ENCODE peak calls at places on chromosomes 3 and 15, in five cellular contexts. G, P, S, W and Z are unnamed samples.
A peak's percentile ranks its signal among the peaks of the same experiment; 100 is the strongest.

GRCh38 chr3:152385761-152386160 is 117.0 kb downstream of the MBNL1 start:
- DNase-seq in W (peak; percentile 88), S (no peak), P (no peak), G (no peak), Z (no peak)

GRCh38 chr3:119396870-119397269 is 66.5 kb downstream of the TMEM39A start:
- DNase-seq in P (no peak), W (no peak), G (no peak), S (no peak), Z (no peak)

GRCh38 chr3:195249057-195249770 is 21.7 kb downstream of the XXYLT1 start:
- DNase-seq in W (no peak), P (no peak), S (no peak), G (no peak), Z (no peak)

GRCh38 chr15:41853191-41853590 is 14.5 kb downstream of the PLA2G4B start:
- DNase-seq in P (no peak), W (no peak), G (no peak), S (no peak), Z (no peak)

GRCh38 chr3:115445559-115445958 is 177.8 kb upstream of the GAP43 start:
- DNase-seq in G (no peak), W (no peak), S (no peak), P (no peak), Z (no peak)

GRCh38 chr3:81760924-81761903 is at the start of gene GBE1:
- DNase-seq in W (peak; percentile 87), S (peak; percentile 85), P (peak; percentile 83), G (peak; percentile 94), Z (peak; percentile 99)

GRCh38 chr3:133641254-133641653 is 20.5 kb downstream of the TOPBP1 start:
- DNase-seq in P (no peak), W (no peak), G (no peak), S (no peak), Z (no peak)

GRCh38 chr15:72472907-72473669 is 1.0 kb upstream of the ARIH1 start:
- DNase-seq in W (no peak), P (peak; percentile 5), S (no peak), G (no peak), Z (no peak)

GRCh38 chr3:168364992-168365391 is 269.3 kb upstream of the GOLIM4 start:
- DNase-seq in W (no peak), S (no peak), P (no peak), G (no peak), Z (no peak)

GRCh38 chr3:142355692-142356091 is 92.1 kb downstream of the XRN1 start:
- DNase-seq in P (peak; percentile 30), S (no peak), G (no peak), W (no peak), Z (no peak)

GRCh38 chr3:69290006-69290405 is 95.9 kb downstream of the FRMD4B start:
- DNase-seq in G (no peak), W (no peak), S (no peak), P (no peak), Z (no peak)

GRCh38 chr3:108071394-108071793 is 19.4 kb downstream of the CD47 start:
- DNase-seq in G (no peak), S (no peak), W (no peak), P (no peak), Z (no peak)

GRCh38 chr3:47276558-47276957 is 6.0 kb downstream of the KIF9 start:
- DNase-seq in W (no peak), P (no peak), G (no peak), S (no peak), Z (no peak)

GRCh38 chr3:18249126-18249525 is 176.0 kb downstream of the SATB1 start:
- DNase-seq in P (no peak), G (no peak), W (no peak), S (no peak), Z (no peak)

GRCh38 chr3:113795693-113796092 is 42.9 kb upstream of the GRAMD1C start:
- DNase-seq in P (no peak), S (no peak), G (no peak), W (no peak), Z (no peak)

GRCh38 chr15:85403745-85404144 is 23.3 kb downstream of the AKAP13 start:
- DNase-seq in G (no peak), P (no peak), W (no peak), S (no peak), Z (no peak)

GRCh38 chr3:63875510-63875909 is 11.8 kb downstream of the ATXN7 start:
- DNase-seq in G (no peak), W (no peak), S (no peak), P (no peak), Z (no peak)

GRCh38 chr15:64067564-64068030 is 21.3 kb upstream of the DAPK2 start:
- DNase-seq in G (peak; percentile 90), W (peak; percentile 60), S (peak; percentile 71), P (peak; percentile 40), Z (peak; percentile 40)

GRCh38 chr3:51710631-51711351 is 3.9 kb downstream of the GRM2 start:
- DNase-seq in P (no peak), W (no peak), S (no peak), G (peak; percentile 47), Z (no peak)

GRCh38 chr3:47522082-47522987 is 8.8 kb upstream of the ELP6 start:
- DNase-seq in P (peak; percentile 69), S (peak; percentile 84), W (peak; percentile 83), G (peak; percentile 79), Z (peak; percentile 78)

GRCh38 chr3:13237776-13238490 is 164.7 kb upstream of the IQSEC1 start:
- DNase-seq in P (no peak), G (no peak), W (no peak), S (no peak), Z (no peak)

GRCh38 chr15:95718441-95718840 is 612.1 kb upstream of the NR2F2 start:
- DNase-seq in S (no peak), G (no peak), P (no peak), W (no peak), Z (no peak)
- TF ChIP-seq GABPA in S (no peak), G (no peak), P (no peak), W (no peak), Z (no peak)

DNA sequence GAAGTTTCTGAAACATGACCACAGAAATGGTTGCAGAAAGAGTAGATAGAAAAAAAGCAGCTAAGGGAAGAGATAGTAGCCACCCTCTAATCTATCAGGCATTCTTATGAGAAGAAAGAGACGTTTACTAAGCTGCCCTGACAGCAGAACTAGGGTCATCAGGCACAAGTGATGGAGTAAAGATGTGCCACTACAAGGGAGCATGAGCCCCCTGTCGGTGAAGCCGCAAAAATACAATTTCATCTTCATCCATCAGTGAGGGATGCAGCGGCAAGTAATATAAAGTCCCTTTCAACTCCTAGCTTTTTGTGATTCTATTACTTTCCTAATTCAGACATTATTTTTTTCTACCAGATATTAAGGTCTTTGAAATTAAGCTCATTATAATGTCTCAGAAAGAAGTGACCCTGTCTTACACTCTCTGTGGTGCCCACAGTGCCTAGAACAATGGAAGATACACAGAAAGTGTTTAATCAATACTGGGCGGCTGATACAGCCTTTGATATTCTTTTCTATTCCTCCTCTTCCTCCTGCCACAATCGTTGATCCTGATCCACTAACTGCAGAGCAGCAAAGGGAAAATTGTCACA is 651.6 kb downstream of the NTRK3 start:
- DNase-seq in G (peak; percentile 12), S (peak; percentile 38), P (no peak), W (no peak), Z (peak; percentile 13)
- TF ChIP-seq CTCF in G (peak; percentile 37), S (peak; percentile 44), P (peak; percentile 18), W (peak; percentile 22), Z (no peak)

GRCh38 chr15:37045859-37046318 is 54.5 kb downstream of the MEIS2 start:
- DNase-seq in G (no peak), P (no peak), S (no peak), W (peak; percentile 56), Z (no peak)
- TF ChIP-seq REST in G (no peak), P (no peak), S (no peak), W (no peak), Z (no peak)

GRCh38 chr3:138267083-138267482 is 62.6 kb downstream of the NME9 start:
- DNase-seq in P (no peak), W (no peak), S (no peak), G (no peak), Z (no peak)

GRCh38 chr3:138265745-138266144 is 63.9 kb downstream of the NME9 start:
- DNase-seq in W (no peak), S (no peak), G (no peak), P (no peak), Z (no peak)

GRCh38 chr3:138271189-138271794 is 58.4 kb downstream of the NME9 start:
- DNase-seq in G (no peak), W (no peak), P (peak; percentile 24), S (no peak), Z (no peak)

GRCh38 chr3:138270245-138270644 is 59.4 kb downstream of the NME9 start:
- DNase-seq in G (no peak), P (no peak), W (no peak), S (no peak), Z (no peak)
- TF ChIP-seq GABPA in G (no peak), P (no peak), W (no peak), S (no peak), Z (no peak)